ENCODE peak calls at places on chromosomes 4 and X, in ten cellular contexts. M is CD8-positive, alpha-beta memory T cell; T is hepatocyte; E is fibroblast of lung; Y is ovary; D is OCI-LY7; S is GM23338; N is thoracic aorta; I is psoas muscle; Q is endodermal cell. K is an unnamed sample.

GRCh38 chr4:82569727-82570126 is 7.9 kb upstream of the TMEM150C start:
- DNase-seq in M (no peak), D (no peak), E (no peak), I (no peak), T (no peak), N (no peak), Q (no peak), S (no peak), Y (no peak), K (no peak)

GRCh38 chr4:146582864-146583263 is 55.8 kb upstream of the POU4F2 start:
- DNase-seq in T (no peak), Y (no peak), S (peak), N (no peak), Q (no peak), D (no peak), I (no peak), M (no peak), E (no peak), K (peak)

GRCh38 chrX:1465261-1466231 is 12.8 kb upstream of the ASMTL start:
- DNase-seq in S (no peak), N (no peak), E (no peak), T (no peak), I (no peak), Y (no peak), Q (no peak), D (no peak), M (no peak), K (peak)

GRCh38 chr4:34220601-34221000 is 2023.7 kb downstream of the ARAP2 start:
- DNase-seq in I (no peak), N (no peak), T (no peak), D (no peak), Q (no peak), S (no peak), M (no peak), Y (no peak), E (no peak), K (no peak)

GRCh38 chr4:165502919-165503907 is 124.4 kb downstream of the CPE start:
- DNase-seq in I (no peak), N (no peak), D (no peak), Q (no peak), E (peak), Y (no peak), S (no peak), T (peak), M (no peak), K (no peak)

GRCh38 chr4:26916195-26916594 is 55.6 kb downstream of the STIM2 start:
- DNase-seq in Q (no peak), N (no peak), D (no peak), S (no peak), T (no peak), M (no peak), Y (no peak), I (no peak), E (no peak), K (no peak)

GRCh38 chr4:108359936-108360681 is 191.4 kb upstream of the LEF1 start:
- DNase-seq in M (no peak), E (no peak), S (no peak), D (peak), I (no peak), T (no peak), N (no peak), Q (peak), Y (no peak), K (no peak)

GRCh38 chrX:11143931-11144678 is 33.0 kb downstream of the HCCS start:
- DNase-seq in E (peak), M (no peak), S (peak), Y (peak), T (peak), Q (peak), N (peak), I (peak), D (peak), K (peak)

GRCh38 chrX:149312097-149312496 is 193.0 kb downstream of the IDS start:
- DNase-seq in T (no peak), Q (no peak), E (no peak), I (no peak), M (no peak), Y (no peak), S (no peak), D (no peak), N (no peak), K (no peak)

GRCh38 chr4:25727711-25728493 is 72.3 kb downstream of the SLC34A2 start:
- DNase-seq in S (no peak), Y (no peak), I (no peak), M (no peak), T (no peak), E (no peak), D (no peak), N (no peak), Q (no peak), K (no peak)

GRCh38 chr4:75584067-75584466 is 28.2 kb downstream of the ODAPH start:
- DNase-seq in E (peak), T (no peak), N (no peak), S (no peak), I (no peak), D (no peak), Q (no peak), Y (no peak), M (no peak), K (no peak)

GRCh38 chr4:1511441-1512041 is 105.3 kb upstream of the NKX1-1 start:
- DNase-seq in T (no peak), E (peak), M (peak), I (peak), N (no peak), S (peak), Y (no peak), D (peak), Q (peak), K (peak)

GRCh38 chrX:115679460-115679859 is 118.5 kb downstream of the PLS3 start:
- DNase-seq in T (peak), Q (no peak), S (peak), E (peak), Y (no peak), N (no peak), D (no peak), M (no peak), I (no peak), K (no peak)

GRCh38 chrX:7689791-7690412 is 153.1 kb upstream of the VCX start:
- DNase-seq in T (no peak), M (no peak), N (no peak), S (no peak), D (no peak), Q (no peak), Y (no peak), E (no peak), I (no peak), K (no peak)

GRCh38 chr4:104989363-104989762 is 157.3 kb upstream of the TET2 start:
- DNase-seq in T (no peak), D (no peak), Q (no peak), M (no peak), N (no peak), I (no peak), S (no peak), E (peak), Y (no peak), K (no peak)

GRCh38 chr4:33954759-33955158 is 2289.6 kb downstream of the ARAP2 start:
- DNase-seq in Y (no peak), T (no peak), E (no peak), I (no peak), Q (no peak), D (no peak), M (no peak), S (no peak), N (no peak), K (no peak)

GRCh38 chrX:76427560-76428242 is at the start of gene MAGEE1:
- DNase-seq in Q (peak), I (peak), E (peak), D (peak), N (peak), T (peak), Y (peak), M (peak), S (peak), K (peak)

GRCh38 chr4:147683172-147683571 is 791 bp downstream of the PRMT9 start:
- DNase-seq in M (no peak), I (no peak), Q (peak), D (peak), S (peak), N (no peak), Y (no peak), E (peak), T (peak), K (no peak)

GRCh38 chr4:114827651-114828050 is 229.0 kb downstream of the UGT8 start:
- DNase-seq in S (no peak), N (no peak), I (no peak), D (no peak), M (no peak), Q (no peak), T (no peak), Y (no peak), E (no peak), K (no peak)

GRCh38 chr4:55214172-55214571 is 88.8 kb upstream of the KDR start:
- DNase-seq in Q (no peak), I (no peak), D (peak), E (no peak), T (no peak), N (no peak), Y (no peak), S (no peak), M (no peak), K (no peak)

GRCh38 chrX:71618303-71618721 is at the start of gene CXCR3:
- DNase-seq in Q (no peak), E (peak), S (no peak), I (no peak), T (no peak), M (peak), N (no peak), D (peak), Y (no peak), K (no peak)

GRCh38 chrX:11461181-11462001 is 168.2 kb downstream of the AMELX start:
- DNase-seq in I (no peak), N (no peak), S (no peak), Y (no peak), T (peak), M (no peak), Q (no peak), E (peak), D (no peak), K (no peak)

GRCh38 chr4:11722218-11722617 is 293.5 kb upstream of the HS3ST1 start:
- DNase-seq in Q (no peak), M (no peak), E (no peak), I (no peak), D (no peak), T (peak), S (no peak), N (no peak), Y (no peak), K (no peak)

GRCh38 chr4:94511591-94511990 is 59.8 kb downstream of the PDLIM5 start:
- DNase-seq in I (no peak), Q (no peak), N (no peak), Y (no peak), E (no peak), M (no peak), D (no peak), T (no peak), S (no peak), K (no peak)

GRCh38 chr4:30770049-30770549 is 49.9 kb downstream of the PCDH7 start:
- DNase-seq in S (no peak), E (peak), I (no peak), N (no peak), T (no peak), M (no peak), Y (no peak), Q (no peak), D (no peak), K (no peak)

GRCh38 chr4:109873791-109874514 is 26.0 kb downstream of the LRIT3 start:
- DNase-seq in I (no peak), Y (no peak), E (peak), Q (no peak), N (no peak), D (peak), M (no peak), T (peak), S (no peak), K (peak)

GRCh38 chr4:110625593-110626292 is 2.9 kb upstream of the PITX2 start:
- DNase-seq in D (no peak), S (peak), Y (no peak), Q (peak), I (no peak), N (no peak), M (no peak), T (no peak), E (no peak), K (no peak)

GRCh38 chr4:112593438-112594133 is 43.1 kb downstream of the ZGRF1 start:
- DNase-seq in M (no peak), Q (no peak), E (no peak), D (no peak), T (no peak), Y (no peak), N (no peak), S (no peak), I (no peak), K (no peak)
- H3K27ac ChIP-seq in M (no peak), Q (no peak), E (no peak), D (no peak), T (no peak), Y (no peak), N (no peak), S (no peak), I (no peak), K (no peak)

DNA sequence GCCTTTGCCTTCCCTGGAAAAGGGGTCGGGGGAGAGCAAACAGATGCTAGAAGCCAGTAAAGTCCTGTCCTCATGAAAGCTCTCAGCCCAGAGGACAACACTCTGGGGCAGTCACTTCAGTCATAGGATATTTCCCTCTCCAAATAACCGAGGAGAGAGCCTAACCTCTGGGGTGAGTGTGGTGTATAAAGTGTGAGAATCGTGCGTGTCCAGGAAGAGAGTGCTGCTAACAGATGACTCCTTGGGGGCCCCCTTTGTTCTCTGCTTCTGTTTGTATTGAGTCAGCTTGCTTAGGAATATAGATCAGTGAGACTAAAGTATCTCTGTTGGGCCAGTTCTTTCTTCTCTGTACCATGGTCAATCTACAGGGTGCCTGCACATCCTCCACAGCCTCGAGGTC is 247.2 kb downstream of the PALLD start:
- DNase-seq in T (peak), Q (no peak), S (no peak), M (no peak), E (peak), Y (no peak), N (no peak), I (no peak), D (no peak), K (no peak)
- H3K27ac ChIP-seq in T (peak), Q (peak), S (no peak), M (no peak), E (no peak), Y (no peak), N (no peak), I (no peak), D (no peak), K (no peak)

DNA sequence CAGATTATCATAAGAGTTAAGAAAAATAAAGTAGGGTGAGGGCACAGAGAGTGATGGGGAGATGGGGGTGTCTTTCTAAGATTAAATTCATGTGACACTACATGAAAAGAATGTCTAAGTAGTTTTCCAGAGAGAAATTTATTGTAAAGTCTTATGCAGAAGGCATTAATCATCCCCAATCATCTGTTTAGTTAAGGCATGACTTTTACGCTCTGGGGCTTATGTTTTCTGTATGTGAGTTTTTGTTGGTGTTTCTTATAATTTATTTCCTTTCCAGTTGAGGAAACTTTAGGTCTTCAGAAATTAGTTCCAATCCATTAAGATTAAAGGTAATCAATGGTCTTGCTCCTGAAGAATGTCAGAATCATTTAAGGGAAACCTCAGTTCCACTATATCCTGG is 383.0 kb upstream of the GALNT7 start:
- DNase-seq in N (no peak), M (no peak), D (no peak), E (peak), Q (no peak), I (no peak), S (no peak), T (no peak), Y (no peak), K (no peak)
- H3K27ac ChIP-seq in N (no peak), M (no peak), D (no peak), E (no peak), Q (no peak), I (no peak), S (no peak), T (no peak), Y (no peak), K (no peak)

DNA sequence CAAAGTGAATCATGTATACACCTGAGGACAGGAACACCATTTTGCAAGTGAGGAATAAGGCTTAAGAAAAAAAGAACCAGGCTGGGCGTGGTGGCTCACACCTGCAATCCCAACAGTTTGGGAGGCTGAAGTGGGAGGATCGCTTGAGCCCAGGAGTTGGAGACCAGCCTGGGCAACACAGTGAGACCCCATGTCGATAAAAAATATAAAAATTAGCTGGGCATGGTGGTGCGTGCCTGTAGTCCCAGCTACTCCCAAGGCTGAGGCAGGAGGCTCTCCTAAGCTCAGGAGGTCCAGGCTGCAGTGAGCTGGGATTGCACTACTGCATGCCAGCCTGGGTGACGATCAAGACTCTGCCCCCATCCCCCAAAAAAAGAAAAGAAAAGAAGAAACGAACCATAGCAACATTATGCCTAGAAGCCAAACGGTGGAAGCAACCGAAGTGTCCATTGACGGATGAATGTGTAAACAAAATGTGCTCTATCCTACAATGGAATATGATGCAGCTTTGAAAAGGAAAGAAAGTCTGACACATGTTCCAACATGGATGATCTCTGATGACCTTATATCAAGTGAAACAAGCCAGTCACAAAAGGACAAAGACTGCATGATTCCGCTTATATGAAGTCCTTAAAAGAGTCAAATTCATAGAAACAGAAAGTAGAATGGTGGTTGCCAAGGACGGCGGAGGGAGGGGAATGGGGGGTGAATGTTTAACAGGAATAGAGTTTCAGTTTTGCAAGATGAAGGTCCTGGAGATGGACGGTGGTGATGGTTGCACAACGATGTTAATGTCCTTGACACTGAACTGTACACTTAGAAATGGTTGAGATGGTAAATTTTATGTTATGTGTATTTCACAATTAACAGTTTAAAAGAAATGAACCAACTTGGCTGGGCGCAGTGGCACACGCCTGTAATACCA is 8.6 kb upstream of the KIAA0232 start:
- DNase-seq in D (no peak), T (no peak), N (no peak), E (no peak), M (no peak), I (no peak), S (no peak), Q (no peak), Y (no peak), K (no peak)
- H3K27ac ChIP-seq in D (no peak), T (no peak), N (peak), E (no peak), M (no peak), I (no peak), S (no peak), Q (no peak), Y (no peak), K (no peak)

GRCh38 chr4:18022572-18023039 is 1.1 kb upstream of the LCORL start:
- DNase-seq in N (no peak), Q (no peak), M (no peak), T (peak), I (no peak), E (no peak), S (no peak), Y (no peak), D (no peak), K (peak)
- H3K27ac ChIP-seq in N (peak), Q (no peak), M (peak), T (peak), I (peak), E (peak), S (no peak), Y (peak), D (peak), K (peak)

GRCh38 chrX:19774905-19775304 is 112.5 kb downstream of the SH3KBP1 start:
- DNase-seq in D (no peak), T (no peak), I (no peak), Y (no peak), M (no peak), S (no peak), E (no peak), Q (no peak), N (no peak), K (no peak)

GRCh38 chrX:19772759-19773623 is 114.4 kb downstream of the SH3KBP1 start:
- DNase-seq in M (peak), Q (no peak), T (no peak), D (peak), N (no peak), S (no peak), Y (no peak), I (no peak), E (no peak), K (no peak)

GRCh38 chrX:19775830-19776498 is 111.4 kb downstream of the SH3KBP1 start:
- DNase-seq in D (peak), S (no peak), M (no peak), Y (no peak), N (no peak), Q (no peak), I (no peak), T (no peak), E (no peak), K (no peak)

GRCh38 chrX:19772306-19772705 is 115.1 kb downstream of the SH3KBP1 start:
- DNase-seq in Y (no peak), D (no peak), N (no peak), E (peak), S (peak), T (no peak), M (no peak), I (no peak), Q (no peak), K (no peak)

DNA sequence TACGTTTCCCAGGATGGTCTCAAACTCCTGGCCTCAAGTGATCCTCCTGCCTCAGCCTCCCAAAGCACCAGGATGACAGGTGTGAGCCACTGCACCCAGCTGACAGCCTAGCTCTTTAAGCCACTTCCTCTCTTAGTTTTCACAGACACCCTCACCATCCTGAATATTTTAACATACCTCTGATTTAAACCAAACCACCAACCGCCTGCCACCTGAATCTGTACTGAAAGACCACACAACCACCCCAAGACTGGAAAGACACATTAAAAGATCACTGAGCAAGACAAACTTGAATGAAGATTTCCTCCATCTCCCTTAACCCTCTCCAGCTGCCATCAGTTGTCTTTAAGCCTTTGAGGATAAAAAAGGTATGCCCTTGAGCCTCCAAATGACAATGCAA is 110.6 kb downstream of the SH3KBP1 start:
- DNase-seq in Q (no peak), M (peak), I (no peak), N (no peak), D (peak), Y (no peak), E (no peak), T (no peak), S (no peak), K (no peak)
- H3K27ac ChIP-seq in Q (no peak), M (peak), I (no peak), N (no peak), D (peak), Y (no peak), E (no peak), T (no peak), S (no peak), K (no peak)

GRCh38 chr4:41535911-41536361 is 2.0 kb upstream of the LIMCH1 start:
- DNase-seq in T (no peak), I (no peak), Q (no peak), E (no peak), D (no peak), M (no peak), S (no peak), N (no peak), Y (no peak), K (no peak)

GRCh38 chr4:41538017-41538733 is at the start of gene LIMCH1:
- DNase-seq in E (peak), T (no peak), M (no peak), Q (peak), N (peak), Y (peak), D (no peak), I (peak), S (peak), K (no peak)

GRCh38 chr4:41539711-41540110 is 1.8 kb downstream of the LIMCH1 start:
- DNase-seq in T (no peak), N (no peak), S (no peak), Q (no peak), I (no peak), M (no peak), E (no peak), Y (no peak), D (no peak), K (no peak)

GRCh38 chr4:41538887-41539498 is 1.0 kb downstream of the LIMCH1 start:
- DNase-seq in E (peak), I (no peak), Q (no peak), Y (peak), D (no peak), N (no peak), M (no peak), T (no peak), S (no peak), K (no peak)

GRCh38 chr4:41537267-41537890 is 578 bp upstream of the LIMCH1 start:
- DNase-seq in Y (no peak), E (peak), I (no peak), M (no peak), T (no peak), N (no peak), S (no peak), D (no peak), Q (no peak), K (no peak)
- H3K27ac ChIP-seq in Y (no peak), E (no peak), I (peak), M (no peak), T (no peak), N (peak), S (no peak), D (no peak), Q (no peak), K (no peak)